ENCODE peak calls at places on chromosomes 7 and 10, in eight cellular contexts. One of them, this sample, is unnamed.

GRCh38 chr7:142477079-142477651 is 219.3 kb upstream of the PRSS58 start:
- DNase-seq in breast epithelium: no peak
- DNase-seq in left lung: no peak
- DNase-seq in cardiac muscle cell: no peak
- DNase-seq in heart right ventricle: no peak
- DNase-seq in gastrocnemius medialis: no peak
- DNase-seq in Panc1: no peak
- DNase-seq in endodermal cell: peak
- DNase-seq in this sample: no peak

GRCh38 chr10:75400769-75401568 is 595 bp downstream of the ZNF503 start:
- DNase-seq in gastrocnemius medialis: peak
- DNase-seq in Panc1: no peak
- DNase-seq in heart right ventricle: peak
- DNase-seq in left lung: peak
- DNase-seq in cardiac muscle cell: peak
- DNase-seq in breast epithelium: peak
- DNase-seq in endodermal cell: peak
- DNase-seq in this sample: no peak

GRCh38 chr10:98423691-98424120 is 8.7 kb upstream of the PYROXD2 start:
- DNase-seq in Panc1: no peak
- DNase-seq in heart right ventricle: no peak
- DNase-seq in breast epithelium: no peak
- DNase-seq in cardiac muscle cell: peak
- DNase-seq in endodermal cell: peak
- DNase-seq in gastrocnemius medialis: no peak
- DNase-seq in left lung: no peak
- DNase-seq in this sample: no peak

GRCh38 chr7:101564778-101565211 is 64.3 kb downstream of the MYL10 start:
- DNase-seq in breast epithelium: no peak
- DNase-seq in cardiac muscle cell: peak
- DNase-seq in heart right ventricle: no peak
- DNase-seq in left lung: no peak
- DNase-seq in endodermal cell: peak
- DNase-seq in gastrocnemius medialis: no peak
- DNase-seq in Panc1: no peak
- DNase-seq in this sample: no peak

GRCh38 chr10:125781374-125781773 is 5.8 kb upstream of the MMP21 start:
- DNase-seq in Panc1: no peak
- DNase-seq in cardiac muscle cell: no peak
- DNase-seq in left lung: peak
- DNase-seq in endodermal cell: peak
- DNase-seq in gastrocnemius medialis: no peak
- DNase-seq in breast epithelium: no peak
- DNase-seq in heart right ventricle: no peak
- DNase-seq in this sample: no peak

GRCh38 chr10:35626971-35627507 is 15.1 kb downstream of the FZD8 start:
- DNase-seq in heart right ventricle: no peak
- DNase-seq in breast epithelium: no peak
- DNase-seq in endodermal cell: no peak
- DNase-seq in Panc1: no peak
- DNase-seq in left lung: no peak
- DNase-seq in cardiac muscle cell: no peak
- DNase-seq in gastrocnemius medialis: no peak
- DNase-seq in this sample: no peak

GRCh38 chr7:94654764-94655561 is 970 bp downstream of the SGCE start:
- DNase-seq in heart right ventricle: no peak
- DNase-seq in endodermal cell: peak
- DNase-seq in left lung: peak
- DNase-seq in gastrocnemius medialis: no peak
- DNase-seq in cardiac muscle cell: peak
- DNase-seq in Panc1: no peak
- DNase-seq in breast epithelium: no peak
- DNase-seq in this sample: no peak

GRCh38 chr10:61047788-61048560 is 104.0 kb upstream of the RHOBTB1 start:
- DNase-seq in gastrocnemius medialis: no peak
- DNase-seq in cardiac muscle cell: no peak
- DNase-seq in heart right ventricle: no peak
- DNase-seq in left lung: peak
- DNase-seq in Panc1: no peak
- DNase-seq in breast epithelium: no peak
- DNase-seq in endodermal cell: no peak
- DNase-seq in this sample: no peak

GRCh38 chr7:116840256-116840655 is 22.1 kb upstream of the CAPZA2 start:
- DNase-seq in gastrocnemius medialis: no peak
- DNase-seq in endodermal cell: no peak
- DNase-seq in heart right ventricle: no peak
- DNase-seq in cardiac muscle cell: no peak
- DNase-seq in left lung: no peak
- DNase-seq in Panc1: no peak
- DNase-seq in breast epithelium: no peak
- DNase-seq in this sample: no peak

DNA sequence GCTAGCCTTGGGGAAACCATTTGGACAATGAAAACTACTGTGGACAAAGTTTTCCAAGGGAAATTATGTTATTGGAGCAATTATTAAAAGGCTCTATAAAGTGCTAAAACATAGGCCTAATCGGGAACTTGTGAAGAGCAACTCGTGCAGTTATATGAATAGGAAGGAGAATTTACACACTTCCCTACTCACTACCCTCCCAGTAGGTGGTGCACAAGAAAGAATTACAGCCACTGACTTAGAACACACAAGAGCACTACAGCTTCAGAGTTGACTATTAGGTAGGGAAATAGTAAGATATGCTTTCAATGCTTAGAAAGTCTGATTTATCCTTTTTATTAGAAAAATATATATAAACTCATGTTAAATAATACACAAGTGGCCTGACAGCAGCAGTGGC is 47.2 kb downstream of the GSAP start:
- DNase-seq in gastrocnemius medialis: no peak
- DNase-seq in breast epithelium: no peak
- DNase-seq in endodermal cell: no peak
- DNase-seq in left lung: no peak
- DNase-seq in heart right ventricle: no peak
- DNase-seq in Panc1: no peak
- DNase-seq in cardiac muscle cell: peak
- DNase-seq in this sample: no peak
- TF ChIP-seq CTCF in gastrocnemius medialis: no peak
- TF ChIP-seq CTCF in breast epithelium: no peak
- TF ChIP-seq CTCF in endodermal cell: peak
- TF ChIP-seq CTCF in left lung: no peak
- TF ChIP-seq CTCF in heart right ventricle: no peak
- TF ChIP-seq CTCF in Panc1: peak
- TF ChIP-seq CTCF in cardiac muscle cell: peak
- TF ChIP-seq CTCF in this sample: no peak

DNA sequence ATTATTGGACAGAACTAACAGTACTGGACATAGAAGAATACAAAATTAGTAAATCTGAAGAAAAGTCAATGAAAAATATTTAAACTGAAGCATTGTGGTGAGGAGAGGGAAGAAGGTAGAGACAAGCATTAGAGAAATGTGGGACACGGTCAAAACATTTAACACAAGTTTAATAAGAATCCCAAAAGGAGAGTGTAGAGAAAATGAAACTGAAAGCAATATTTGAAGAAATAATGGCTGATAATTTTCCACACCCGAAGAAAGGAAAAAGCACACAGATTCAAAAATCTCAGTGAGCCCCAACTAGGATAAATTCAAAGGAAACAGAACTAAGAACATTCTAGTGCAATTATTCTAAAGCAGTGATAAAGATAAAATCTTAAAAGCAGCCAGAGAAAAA is 126.4 kb upstream of the LRRTM3 start:
- DNase-seq in Panc1: no peak
- DNase-seq in cardiac muscle cell: no peak
- DNase-seq in gastrocnemius medialis: no peak
- DNase-seq in left lung: no peak
- DNase-seq in endodermal cell: no peak
- DNase-seq in breast epithelium: no peak
- DNase-seq in heart right ventricle: no peak
- DNase-seq in this sample: no peak
- H3K4me3 ChIP-seq in Panc1: peak
- H3K4me3 ChIP-seq in cardiac muscle cell: no peak
- H3K4me3 ChIP-seq in gastrocnemius medialis: no peak
- H3K4me3 ChIP-seq in left lung: no peak
- H3K4me3 ChIP-seq in endodermal cell: no peak
- H3K4me3 ChIP-seq in breast epithelium: no peak
- H3K4me3 ChIP-seq in heart right ventricle: no peak
- H3K4me3 ChIP-seq in this sample: no peak

DNA sequence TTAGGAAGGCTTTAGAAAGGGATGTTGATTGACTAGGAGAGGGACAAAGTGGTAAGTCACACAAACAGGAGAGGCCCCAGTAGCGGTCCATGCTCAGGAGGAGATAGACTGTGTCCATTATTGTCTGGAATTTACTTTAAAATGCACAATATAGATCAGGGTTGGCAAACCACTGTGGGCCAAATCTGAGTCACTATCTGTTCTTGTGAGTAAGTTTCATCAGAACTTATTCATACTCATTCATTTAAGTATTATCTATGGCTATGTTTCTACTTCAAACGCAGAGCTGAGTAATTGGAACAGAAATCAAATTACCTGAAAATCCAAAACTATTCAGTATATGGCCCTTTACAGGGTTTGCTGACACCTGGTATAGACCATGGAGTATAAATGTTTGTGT is 166.5 kb downstream of the COL28A1 start:
- DNase-seq in cardiac muscle cell: no peak
- DNase-seq in gastrocnemius medialis: no peak
- DNase-seq in heart right ventricle: no peak
- DNase-seq in left lung: no peak
- DNase-seq in endodermal cell: no peak
- DNase-seq in Panc1: no peak
- DNase-seq in breast epithelium: no peak
- DNase-seq in this sample: no peak
- TF ChIP-seq CTCF in cardiac muscle cell: no peak
- TF ChIP-seq CTCF in gastrocnemius medialis: no peak
- TF ChIP-seq CTCF in heart right ventricle: no peak
- TF ChIP-seq CTCF in left lung: no peak
- TF ChIP-seq CTCF in endodermal cell: no peak
- TF ChIP-seq CTCF in Panc1: no peak
- TF ChIP-seq CTCF in breast epithelium: no peak
- TF ChIP-seq CTCF in this sample: no peak

GRCh38 chr7:43112941-43113621 is 634 bp downstream of the HECW1 start:
- DNase-seq in heart right ventricle: peak
- DNase-seq in Panc1: no peak
- DNase-seq in left lung: peak
- DNase-seq in cardiac muscle cell: peak
- DNase-seq in gastrocnemius medialis: no peak
- DNase-seq in breast epithelium: no peak
- DNase-seq in endodermal cell: peak
- DNase-seq in this sample: no peak
- H3K4me3 ChIP-seq in heart right ventricle: peak
- H3K4me3 ChIP-seq in Panc1: no peak
- H3K4me3 ChIP-seq in left lung: no peak
- H3K4me3 ChIP-seq in cardiac muscle cell: peak
- H3K4me3 ChIP-seq in gastrocnemius medialis: peak
- H3K4me3 ChIP-seq in breast epithelium: peak
- H3K4me3 ChIP-seq in endodermal cell: peak
- H3K4me3 ChIP-seq in this sample: peak

DNA sequence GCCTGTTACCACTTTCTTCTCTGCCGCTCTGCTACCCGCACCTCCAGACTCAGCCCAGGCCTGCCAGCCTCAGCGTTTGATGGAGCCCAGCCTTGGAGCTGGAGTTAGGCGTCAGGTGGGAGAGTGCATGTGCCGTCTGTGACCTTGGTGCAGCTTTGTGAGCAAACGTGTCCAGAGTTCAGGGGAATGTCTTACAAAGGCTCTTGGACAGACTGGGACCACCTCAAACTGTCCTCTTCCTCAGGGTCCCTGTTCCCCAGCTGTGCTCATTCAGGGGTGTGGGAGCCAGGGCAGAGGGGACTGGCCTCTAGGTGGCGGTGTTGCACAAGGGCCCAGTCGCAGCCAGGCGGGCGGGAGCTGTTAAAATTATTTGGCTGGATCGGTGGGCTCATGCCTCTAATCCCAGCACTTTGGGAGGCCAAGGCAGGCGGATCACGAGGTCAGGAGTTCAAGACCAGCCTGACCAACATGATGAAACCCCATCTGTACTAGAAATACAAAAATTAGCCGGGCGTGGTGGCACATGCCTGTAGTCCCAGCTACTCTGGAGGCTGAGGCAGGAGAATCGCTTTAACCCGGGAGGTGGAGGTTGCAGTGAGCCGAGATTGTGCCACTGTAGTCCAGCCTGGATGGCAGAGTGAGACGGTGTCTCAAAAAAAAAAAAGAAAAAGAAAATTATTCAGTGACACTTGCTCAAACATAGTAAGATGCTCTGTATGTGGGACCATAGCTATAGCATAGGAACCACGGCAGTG is 89.2 kb downstream of the ADCY1 start:
- DNase-seq in left lung: no peak
- DNase-seq in breast epithelium: no peak
- DNase-seq in cardiac muscle cell: peak
- DNase-seq in Panc1: peak
- DNase-seq in gastrocnemius medialis: no peak
- DNase-seq in endodermal cell: peak
- DNase-seq in heart right ventricle: peak
- DNase-seq in this sample: no peak
- TF ChIP-seq CTCF in left lung: peak
- TF ChIP-seq CTCF in breast epithelium: peak
- TF ChIP-seq CTCF in cardiac muscle cell: peak
- TF ChIP-seq CTCF in Panc1: peak
- TF ChIP-seq CTCF in gastrocnemius medialis: peak
- TF ChIP-seq CTCF in endodermal cell: peak
- TF ChIP-seq CTCF in heart right ventricle: peak
- TF ChIP-seq CTCF in this sample: peak

GRCh38 chr7:74371381-74372059 is 82.2 kb upstream of the GTF2IRD1 start:
- DNase-seq in gastrocnemius medialis: no peak
- DNase-seq in cardiac muscle cell: peak
- DNase-seq in heart right ventricle: no peak
- DNase-seq in endodermal cell: peak
- DNase-seq in breast epithelium: no peak
- DNase-seq in left lung: no peak
- DNase-seq in Panc1: no peak
- DNase-seq in this sample: no peak
- H3K4me3 ChIP-seq in gastrocnemius medialis: no peak
- H3K4me3 ChIP-seq in cardiac muscle cell: no peak
- H3K4me3 ChIP-seq in heart right ventricle: no peak
- H3K4me3 ChIP-seq in endodermal cell: peak
- H3K4me3 ChIP-seq in breast epithelium: no peak
- H3K4me3 ChIP-seq in left lung: no peak
- H3K4me3 ChIP-seq in Panc1: no peak
- H3K4me3 ChIP-seq in this sample: no peak

GRCh38 chr7:18873674-18874341 is 243.6 kb downstream of the TWIST1 start:
- DNase-seq in gastrocnemius medialis: no peak
- DNase-seq in breast epithelium: no peak
- DNase-seq in endodermal cell: peak
- DNase-seq in Panc1: no peak
- DNase-seq in heart right ventricle: no peak
- DNase-seq in cardiac muscle cell: peak
- DNase-seq in left lung: no peak
- DNase-seq in this sample: no peak
- TF ChIP-seq CTCF in gastrocnemius medialis: no peak
- TF ChIP-seq CTCF in breast epithelium: no peak
- TF ChIP-seq CTCF in endodermal cell: peak
- TF ChIP-seq CTCF in Panc1: peak
- TF ChIP-seq CTCF in heart right ventricle: no peak
- TF ChIP-seq CTCF in cardiac muscle cell: peak
- TF ChIP-seq CTCF in left lung: no peak
- TF ChIP-seq CTCF in this sample: no peak

DNA sequence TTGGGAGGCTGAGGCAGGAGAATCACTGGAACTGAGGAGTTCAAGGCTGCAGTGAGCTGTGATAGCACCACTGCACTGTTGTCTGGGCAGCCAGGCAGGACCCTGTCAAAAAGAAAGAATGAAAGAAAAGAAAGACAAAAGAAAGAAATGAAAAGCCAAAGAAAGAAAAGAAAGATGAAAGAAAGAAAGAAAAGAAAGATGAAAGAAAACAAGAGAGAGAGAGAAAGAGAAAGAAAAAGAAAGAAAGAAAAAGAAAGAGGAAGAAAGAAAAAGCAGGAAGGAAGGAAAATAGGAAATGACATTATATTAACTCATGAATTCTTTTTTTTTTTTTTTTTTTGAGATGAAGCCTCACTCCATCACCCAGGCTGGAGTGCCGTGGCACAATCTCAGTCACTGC is 32.4 kb upstream of the SPDYE3 start:
- DNase-seq in cardiac muscle cell: no peak
- DNase-seq in left lung: no peak
- DNase-seq in breast epithelium: no peak
- DNase-seq in heart right ventricle: no peak
- DNase-seq in gastrocnemius medialis: no peak
- DNase-seq in endodermal cell: no peak
- DNase-seq in Panc1: no peak
- DNase-seq in this sample: no peak
- H3K4me3 ChIP-seq in cardiac muscle cell: no peak
- H3K4me3 ChIP-seq in left lung: no peak
- H3K4me3 ChIP-seq in breast epithelium: no peak
- H3K4me3 ChIP-seq in heart right ventricle: no peak
- H3K4me3 ChIP-seq in gastrocnemius medialis: no peak
- H3K4me3 ChIP-seq in endodermal cell: no peak
- H3K4me3 ChIP-seq in Panc1: no peak
- H3K4me3 ChIP-seq in this sample: no peak

This sample was measured in GM12864.